ENCODE peak calls at places on chromosomes 13 and 19, in eight cellular contexts. W is GM12878, T is suprapubic skin, D is prostate gland, Y is spleen, K is esophagus muscularis mucosa, C is K562, U is HCT116. F is an unnamed sample.

GRCh38 chr13:110445183-110445582 is 116.3 kb downstream of the RAB20 start:
- DNase-seq in K (no peak), C (no peak), T (no peak), U (no peak), W (no peak), D (no peak), Y (no peak), F (no peak)

GRCh38 chr13:37651371-37651770 is 52.8 kb upstream of the POSTN start:
- DNase-seq in Y (no peak), W (no peak), D (no peak), T (no peak), C (no peak), K (no peak), U (no peak), F (no peak)

GRCh38 chr13:41420146-41420545 is 37.2 kb upstream of the RGCC start:
- DNase-seq in W (no peak), Y (no peak), K (no peak), C (no peak), D (no peak), U (no peak), T (no peak), F (no peak)

GRCh38 chr19:39917561-39918182 is 16.8 kb downstream of the FCGBP start:
- DNase-seq in C (no peak), K (peak), T (no peak), Y (peak), D (no peak), U (no peak), W (no peak), F (no peak)

GRCh38 chr13:73722120-73722519 is 412.1 kb downstream of the KLF12 start:
- DNase-seq in K (no peak), C (no peak), Y (no peak), W (peak), U (peak), D (no peak), T (no peak), F (no peak)

GRCh38 chr19:6754653-6755463 is 12.4 kb downstream of the SH2D3A start:
- DNase-seq in K (no peak), W (no peak), D (no peak), C (no peak), Y (no peak), U (no peak), T (no peak), F (no peak)

GRCh38 chr13:30673669-30674521 is 56.2 kb downstream of the USPL1 start:
- DNase-seq in T (peak), W (peak), Y (peak), D (peak), K (peak), C (peak), U (peak), F (peak)

GRCh38 chr19:57583521-57584416 is at the start of gene ZIK1:
- DNase-seq in U (no peak), K (peak), T (peak), C (peak), W (peak), D (peak), Y (peak), F (peak)

GRCh38 chr13:101146101-101146898 is 270.0 kb downstream of the NALCN start:
- DNase-seq in U (no peak), T (no peak), D (no peak), W (no peak), C (no peak), Y (no peak), K (no peak), F (no peak)

GRCh38 chr13:101576977-101577376 is 124.5 kb downstream of the ITGBL1 start:
- DNase-seq in Y (no peak), K (no peak), D (no peak), U (no peak), T (no peak), C (no peak), W (no peak), F (no peak)

GRCh38 chr19:55146078-55146647 is 2.8 kb downstream of the TNNT1 start:
- DNase-seq in Y (no peak), T (no peak), K (no peak), U (peak), C (peak), W (no peak), D (no peak), F (no peak)

GRCh38 chr19:16325161-16325527 is 518 bp downstream of the KLF2 start:
- DNase-seq in C (peak), T (no peak), D (no peak), W (no peak), U (no peak), Y (peak), K (no peak), F (no peak)

GRCh38 chr13:87669379-87669978 is 1.7 kb upstream of the SLITRK5 start:
- DNase-seq in K (no peak), C (no peak), W (no peak), T (no peak), U (no peak), D (no peak), Y (no peak), F (no peak)

GRCh38 chr19:27872370-27872769 is 1340.6 kb downstream of the UQCRFS1 start:
- DNase-seq in K (peak), C (no peak), W (no peak), Y (no peak), T (no peak), U (no peak), D (no peak), F (no peak)

DNA sequence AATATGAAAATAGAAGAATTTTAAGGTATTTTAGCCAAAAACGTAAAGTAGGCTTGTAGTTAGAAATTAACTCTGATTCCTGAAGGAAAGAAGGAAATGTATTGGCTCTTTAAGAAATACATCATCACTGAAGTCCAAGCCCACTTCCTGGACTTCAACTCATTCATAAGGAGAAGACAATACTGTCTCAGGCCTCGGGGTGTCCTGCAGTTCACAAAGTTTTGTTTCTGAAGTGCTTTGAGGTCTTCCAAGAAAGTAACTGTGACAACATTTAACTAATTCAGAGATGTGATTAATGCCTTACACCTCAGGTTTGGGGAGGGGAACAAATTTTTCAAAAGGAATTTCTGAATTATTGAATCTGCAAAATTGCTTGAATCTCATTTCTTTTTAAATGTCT is 65.8 kb upstream of the STARD13 start:
- DNase-seq in Y (no peak), K (no peak), T (no peak), C (no peak), W (no peak), U (peak), D (no peak), F (no peak)
- TF ChIP-seq POLR2A in Y (no peak), K (no peak), T (no peak), C (no peak), W (no peak), U (no peak), D (no peak), F (no peak)

GRCh38 chr19:34135033-34135370 is 37.3 kb upstream of the LSM14A start:
- DNase-seq in Y (no peak), U (no peak), C (no peak), D (no peak), T (no peak), K (no peak), W (no peak), F (no peak)

GRCh38 chr19:34136127-34136526 is 36.2 kb upstream of the LSM14A start:
- DNase-seq in C (no peak), K (no peak), U (no peak), Y (no peak), D (no peak), W (no peak), T (no peak), F (no peak)

GRCh38 chr19:34131100-34131499 is 41.2 kb upstream of the LSM14A start:
- DNase-seq in C (no peak), W (no peak), T (no peak), Y (no peak), U (no peak), K (no peak), D (no peak), F (no peak)

GRCh38 chr19:34135401-34135800 is 36.9 kb upstream of the LSM14A start:
- DNase-seq in U (no peak), K (no peak), W (no peak), D (no peak), Y (no peak), C (no peak), T (no peak), F (no peak)

GRCh38 chr19:34134190-34135032 is 37.9 kb upstream of the LSM14A start:
- DNase-seq in D (peak), K (peak), C (peak), Y (peak), W (peak), U (peak), T (peak), F (peak)
- TF ChIP-seq POLR2AphosphoS5 in D (peak), K (peak), C (peak), Y (peak), W (peak), U (peak), T (no peak), F (peak)

GRCh38 chr13:113413898-113414282 is 39.4 kb downstream of the ADPRHL1 start:
- DNase-seq in K (no peak), U (no peak), Y (no peak), C (no peak), W (no peak), T (no peak), D (no peak), F (no peak)
- TF ChIP-seq POLR2A in K (no peak), U (no peak), Y (no peak), C (no peak), W (no peak), T (no peak), D (no peak), F (no peak)

GRCh38 chr13:97125051-97125809 is 96.9 kb upstream of the MBNL2 start:
- DNase-seq in W (peak), C (no peak), K (no peak), U (peak), Y (no peak), T (peak), D (no peak), F (no peak)
- TF ChIP-seq POLR2AphosphoS5 in W (no peak), C (no peak), K (peak), U (no peak), Y (no peak), T (no peak), D (no peak), F (no peak)

GRCh38 chr19:47713046-47714021 is at the start of gene EHD2:
- DNase-seq in D (peak), W (no peak), U (no peak), T (no peak), K (no peak), C (peak), Y (peak), F (no peak)
- TF ChIP-seq POLR2A in D (peak), W (no peak), U (peak), T (no peak), K (peak), C (peak), Y (no peak), F (no peak)

DNA sequence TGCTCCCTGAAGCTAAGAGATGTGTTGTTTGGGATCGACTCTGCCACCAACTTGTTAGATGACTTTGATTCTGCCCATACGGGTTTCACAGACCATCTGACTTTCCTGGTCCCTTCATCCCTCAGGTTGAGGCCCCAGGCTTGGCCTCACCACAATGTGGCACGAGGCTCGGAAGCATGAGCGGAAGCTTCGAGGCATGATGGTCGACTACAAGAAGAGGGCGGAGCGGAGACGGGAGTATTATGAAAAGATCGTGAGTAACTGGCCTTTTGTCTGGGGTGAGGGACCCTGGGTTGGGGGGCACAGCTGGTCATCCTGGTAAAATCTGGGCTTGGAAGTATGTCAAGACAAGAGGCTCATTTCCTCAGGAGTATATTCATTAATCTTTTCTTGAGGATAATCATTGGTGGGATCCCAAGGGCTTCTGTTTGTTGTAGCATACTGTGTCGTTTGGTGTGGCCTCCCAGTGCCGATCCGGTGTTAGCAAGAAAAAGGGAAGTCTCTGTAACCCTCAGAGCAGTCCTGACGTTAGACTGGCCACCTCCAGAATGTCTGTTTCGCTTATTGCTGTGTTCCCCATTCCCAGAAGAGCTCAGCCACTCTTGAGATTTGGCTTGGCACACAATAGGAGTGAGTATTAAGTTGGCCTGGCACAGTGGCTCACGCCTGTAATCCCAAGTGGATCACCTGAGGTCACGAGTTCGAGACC is 1.4 kb downstream of the CLASRP start:
- DNase-seq in T (no peak), D (no peak), W (no peak), C (no peak), U (no peak), K (no peak), Y (no peak), F (no peak)
- TF ChIP-seq POLR2AphosphoS5 in T (no peak), D (no peak), W (no peak), C (no peak), U (no peak), K (no peak), Y (no peak), F (no peak)

GRCh38 chr19:44051654-44052402 is at the start of gene ZNF223:
- DNase-seq in W (peak), D (peak), C (peak), K (peak), Y (peak), T (peak), U (no peak), F (peak)
- TF ChIP-seq POLR2A in W (no peak), D (no peak), C (no peak), K (no peak), Y (no peak), T (no peak), U (no peak), F (no peak)

GRCh38 chr19:1906985-1907562 is 1.9 kb downstream of the ADAT3 start:
- DNase-seq in K (no peak), Y (no peak), W (no peak), D (no peak), U (no peak), T (no peak), C (no peak), F (no peak)

GRCh38 chr19:1901940-1902404 is 3.2 kb upstream of the ADAT3 start:
- DNase-seq in W (no peak), K (no peak), Y (no peak), C (no peak), T (no peak), D (no peak), U (no peak), F (no peak)

GRCh38 chr19:1905071-1905862 is at the start of the genes ADAT3 and SCAMP4:
- DNase-seq in C (peak), K (peak), T (peak), W (peak), Y (peak), U (peak), D (peak), F (peak)

GRCh38 chr19:1905863-1906375 is 720 bp downstream of the ADAT3 start:
- DNase-seq in D (no peak), T (no peak), C (no peak), Y (no peak), U (no peak), W (no peak), K (no peak), F (no peak)

GRCh38 chr19:1904385-1905070 is 671 bp upstream of the ADAT3 start:
- DNase-seq in C (no peak), T (no peak), K (no peak), U (no peak), Y (no peak), D (peak), W (peak), F (peak)
- TF ChIP-seq POLR2AphosphoS5 in C (no peak), T (peak), K (no peak), U (no peak), Y (no peak), D (peak), W (peak), F (peak)